ENCODE peak calls at places on chromosomes 4 and X, in seven cellular contexts. I is suprapubic skin, X is HCT116, G is prostate gland, S is spleen, Z is GM12878, H is esophagus muscularis mucosa. W is an unnamed sample.

GRCh38 chrX:50988649-50989048 is 78.1 kb downstream of the BMP15 start:
- DNase-seq in Z (no peak), H (no peak), X (no peak), G (peak), S (no peak), I (no peak), W (no peak)

GRCh38 chr4:112593438-112594133 is 43.1 kb downstream of the ZGRF1 start:
- DNase-seq in H (no peak), Z (peak), I (no peak), G (no peak), X (no peak), S (no peak), W (no peak)

GRCh38 chr4:87904627-87905026 is 70.9 kb upstream of the SPP1 start:
- DNase-seq in G (no peak), I (no peak), S (no peak), X (no peak), Z (no peak), H (no peak), W (no peak)

GRCh38 chrX:95076449-95076848 is 1402.4 kb downstream of the FAM133A start:
- DNase-seq in Z (no peak), H (no peak), I (no peak), X (no peak), G (no peak), S (no peak), W (no peak)

GRCh38 chrX:153190384-153190783 is 11.3 kb downstream of the MAGEA1 start:
- DNase-seq in S (no peak), G (no peak), X (no peak), I (no peak), Z (no peak), H (no peak), W (no peak)

GRCh38 chr4:94758141-94758699 is 465 bp downstream of the BMPR1B start:
- DNase-seq in G (peak), X (no peak), I (no peak), Z (no peak), S (peak), H (no peak), W (no peak)

GRCh38 chrX:1400049-1400448 is 8.1 kb upstream of the SLC25A6 start:
- DNase-seq in S (peak), I (no peak), H (no peak), X (no peak), Z (no peak), G (no peak), W (no peak)

GRCh38 chr4:108885211-108885610 is 122.4 kb upstream of the ETNPPL start:
- DNase-seq in I (no peak), S (no peak), X (no peak), H (no peak), G (no peak), Z (no peak), W (no peak)

GRCh38 chrX:69073721-69074120 is 91.5 kb downstream of the PJA1 start:
- DNase-seq in Z (no peak), G (no peak), S (peak), I (peak), X (no peak), H (no peak), W (no peak)

GRCh38 chr4:176034498-176034897 is 31.1 kb upstream of the WDR17 start:
- DNase-seq in G (no peak), I (no peak), X (peak), H (no peak), S (no peak), Z (no peak), W (no peak)

DNA sequence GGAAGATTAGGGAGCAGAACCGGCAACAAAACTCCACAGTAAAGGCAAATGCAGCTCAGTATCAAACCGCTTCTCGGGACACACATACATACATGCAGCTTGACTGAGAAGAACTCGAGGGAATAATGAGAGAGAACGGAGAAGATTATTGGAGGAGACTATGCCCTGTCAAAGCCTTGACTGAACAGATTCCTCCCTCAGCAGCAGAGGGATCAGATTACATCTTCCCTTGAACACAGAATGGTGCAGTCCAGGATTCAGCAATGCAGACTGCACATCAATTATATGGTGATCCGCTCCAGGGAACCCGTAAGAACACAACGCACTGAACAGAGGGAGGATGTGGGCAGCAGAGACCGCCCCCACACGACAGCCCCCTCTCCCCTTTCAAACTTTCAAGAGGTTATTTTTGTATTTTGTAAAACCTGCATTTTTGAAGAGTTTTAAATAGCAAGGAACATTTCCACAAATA is 183.2 kb downstream of the FBXW7 start:
- DNase-seq in X (peak), Z (peak), I (no peak), H (no peak), G (peak), S (peak), W (no peak)
- TF ChIP-seq POLR2AphosphoS5 in X (no peak), Z (no peak), I (peak), H (peak), G (peak), S (peak), W (peak)

GRCh38 chr4:54061067-54061466 is 3.3 kb downstream of the CHIC2 start:
- DNase-seq in Z (no peak), G (no peak), H (no peak), S (no peak), X (no peak), I (no peak), W (no peak)

GRCh38 chr4:54063224-54063623 is 1.2 kb downstream of the CHIC2 start:
- DNase-seq in S (no peak), G (no peak), H (no peak), X (no peak), Z (no peak), I (no peak), W (no peak)

GRCh38 chr4:54062392-54062791 is 2.0 kb downstream of the CHIC2 start:
- DNase-seq in I (no peak), S (no peak), H (no peak), G (no peak), X (no peak), Z (no peak), W (no peak)

GRCh38 chr4:54063737-54064316 is 578 bp downstream of the CHIC2 start:
- DNase-seq in H (no peak), Z (no peak), X (no peak), I (peak), G (peak), S (peak), W (peak)

GRCh38 chr4:54061873-54062272 is 2.5 kb downstream of the CHIC2 start:
- DNase-seq in I (no peak), H (no peak), G (no peak), Z (no peak), S (no peak), X (no peak), W (no peak)
- H3K27ac ChIP-seq in I (no peak), H (no peak), G (no peak), Z (no peak), S (peak), X (no peak), W (no peak)

DNA sequence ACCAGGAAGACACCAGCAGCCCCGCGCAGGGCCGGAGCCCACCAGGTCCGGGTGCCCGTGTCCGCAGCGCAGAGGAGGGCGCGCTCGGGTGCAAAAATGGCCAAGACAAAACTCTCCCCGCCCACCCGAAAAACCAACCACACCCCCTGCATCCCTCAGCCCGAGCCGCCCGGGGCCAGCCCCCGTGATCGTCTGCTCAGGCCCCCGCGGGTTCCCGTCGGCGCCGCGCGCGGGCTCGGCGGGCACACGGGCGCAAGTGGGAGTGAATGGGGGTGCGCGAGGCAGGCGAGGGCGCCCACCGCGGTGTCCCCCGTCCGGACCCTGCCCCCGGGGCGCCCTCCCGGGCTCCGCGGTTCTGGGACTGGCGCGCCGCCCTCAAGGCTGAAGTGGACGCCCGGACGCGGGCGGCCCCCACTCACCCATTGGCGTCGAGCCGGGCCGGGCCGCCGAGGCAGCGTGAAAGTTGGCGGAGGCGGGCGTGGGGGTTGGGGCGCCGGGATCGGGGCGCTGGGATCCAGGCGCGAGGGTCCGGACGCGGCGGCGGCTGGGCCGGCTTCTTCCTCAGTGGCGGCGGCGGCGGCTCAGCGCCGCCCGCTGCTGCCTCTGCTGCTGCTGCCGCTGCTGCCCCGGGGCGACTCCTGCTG is 390 bp downstream of the SH3KBP1 start:
- DNase-seq in X (no peak), G (no peak), Z (no peak), H (no peak), I (no peak), S (peak), W (no peak)
- TF ChIP-seq POLR2A in X (no peak), G (no peak), Z (peak), H (no peak), I (no peak), S (no peak), W (no peak)

DNA sequence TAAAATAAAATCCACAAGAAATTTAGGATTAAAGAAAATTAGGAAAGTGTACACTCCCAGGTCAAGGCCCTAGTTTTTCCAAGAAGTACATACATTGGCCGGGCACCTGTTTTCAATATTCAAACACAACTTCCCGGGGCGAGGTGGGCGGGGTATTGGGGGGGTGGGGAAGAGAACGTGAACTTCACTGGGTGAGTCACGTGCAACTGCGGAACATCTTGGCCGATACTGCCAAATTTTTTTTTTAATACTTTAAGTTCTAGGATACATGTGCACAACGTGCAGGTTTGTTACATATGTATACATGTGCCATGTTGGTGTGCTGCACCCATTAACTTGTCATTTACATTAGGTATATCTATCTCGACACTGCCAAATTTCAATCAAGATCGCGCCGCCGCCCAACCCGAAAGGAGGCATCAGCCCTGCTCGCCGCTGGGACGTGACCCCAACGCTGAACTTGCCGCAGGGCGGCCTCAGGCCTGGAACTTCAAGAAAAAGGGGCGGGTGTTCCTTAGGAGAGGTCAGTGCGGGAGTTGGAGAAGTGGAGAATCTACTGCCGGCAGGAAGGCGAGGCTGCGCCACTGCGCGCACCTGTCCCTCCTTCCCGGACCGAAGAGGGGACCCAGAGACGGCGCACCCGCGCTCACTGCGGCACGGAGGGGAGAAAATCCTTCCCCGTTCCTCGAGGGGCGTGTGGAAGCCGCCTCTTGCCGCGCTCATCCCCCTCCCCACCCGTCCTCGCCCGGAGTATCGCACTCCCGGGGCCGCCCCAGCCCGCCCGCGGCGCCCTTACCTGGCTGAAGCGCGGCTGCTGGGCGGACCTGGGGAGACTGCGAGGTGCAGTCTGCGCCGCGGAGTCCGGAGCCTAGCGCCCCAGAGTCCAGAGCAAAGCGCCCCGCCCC is at the start of gene TEC:
- DNase-seq in Z (no peak), I (peak), H (no peak), G (peak), X (peak), S (no peak), W (peak)
- TF ChIP-seq POLR2AphosphoS5 in Z (peak), I (no peak), H (no peak), G (no peak), X (peak), S (peak), W (no peak)

GRCh38 chrX:53048169-53049126 is at the start of gene GPR173:
- DNase-seq in G (no peak), Z (no peak), X (no peak), H (no peak), I (no peak), S (no peak), W (no peak)
- H3K27ac ChIP-seq in G (no peak), Z (no peak), X (peak), H (peak), I (no peak), S (no peak), W (peak)

DNA sequence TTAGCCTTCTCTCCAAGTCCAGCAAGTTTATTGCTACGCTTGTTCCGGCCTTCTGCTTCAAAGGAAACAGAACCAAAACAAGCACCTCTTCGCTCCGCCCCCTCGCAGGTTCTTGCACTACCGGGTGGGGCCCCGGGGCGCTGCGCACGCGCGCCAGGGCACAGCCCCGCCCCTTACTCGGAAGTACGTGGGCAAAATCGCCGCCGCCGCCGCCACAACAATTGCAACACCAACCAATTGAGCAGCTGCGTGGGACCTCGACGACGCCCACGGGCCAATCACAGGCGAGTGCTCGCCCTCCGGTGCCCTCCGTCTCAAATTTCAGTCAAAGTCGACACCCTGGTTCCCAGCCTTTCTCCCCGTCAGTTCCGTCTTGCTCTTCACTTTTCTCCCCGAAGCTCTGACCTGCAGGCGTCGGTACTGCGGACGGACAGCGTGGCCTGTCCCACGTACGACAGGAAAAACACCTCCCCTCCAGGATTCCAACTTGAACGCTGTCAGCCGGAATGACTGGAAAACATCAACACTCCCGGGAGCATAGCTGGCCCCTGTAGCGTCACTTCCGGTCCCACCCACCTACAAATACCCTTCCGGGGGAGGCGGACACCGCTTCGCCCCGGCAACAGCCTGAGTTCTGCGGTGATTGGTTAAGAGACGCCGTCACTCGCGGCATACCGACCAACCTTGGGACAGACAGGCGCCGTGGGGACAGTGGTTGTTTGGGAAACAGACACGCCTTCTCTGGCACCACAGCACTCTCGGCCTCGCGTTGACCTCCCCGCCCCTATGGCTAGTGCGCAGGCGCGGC is 624 bp upstream of the OTUD5 start:
- DNase-seq in G (peak), I (peak), X (peak), Z (peak), S (peak), H (peak), W (peak)
- TF ChIP-seq POLR2A in G (peak), I (peak), X (no peak), Z (peak), S (no peak), H (peak), W (peak)

GRCh38 chrX:20729421-20729820 is 462.7 kb upstream of the RPS6KA3 start:
- DNase-seq in H (no peak), G (no peak), Z (no peak), S (no peak), X (no peak), I (no peak), W (no peak)

DNA sequence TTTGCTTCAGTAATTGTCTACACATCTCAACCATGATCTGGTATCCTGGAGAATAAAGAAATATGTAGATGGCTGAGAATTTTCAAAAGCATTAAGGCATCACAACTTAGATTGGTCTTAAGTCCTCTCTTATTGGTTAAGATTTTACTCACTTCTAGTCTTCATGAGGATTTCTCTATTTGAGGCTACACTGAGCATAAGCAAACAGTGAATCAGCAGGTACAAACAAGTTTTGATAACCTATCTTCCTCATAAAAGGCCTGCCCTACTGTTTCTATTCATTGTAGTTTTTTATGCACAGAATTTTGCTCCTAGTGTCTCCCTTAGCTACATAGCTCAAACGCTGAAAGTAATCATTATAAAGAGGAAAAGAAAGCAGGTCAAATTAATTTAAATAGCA is 460.7 kb upstream of the RPS6KA3 start:
- DNase-seq in I (no peak), X (no peak), H (no peak), Z (no peak), S (no peak), G (no peak), W (no peak)
- TF ChIP-seq POLR2AphosphoS5 in I (no peak), X (no peak), H (no peak), Z (no peak), S (no peak), G (no peak), W (no peak)

GRCh38 chr4:40214038-40214437 is 17.2 kb downstream of the RHOH start:
- DNase-seq in X (no peak), S (no peak), G (no peak), Z (no peak), H (no peak), I (no peak), W (no peak)

GRCh38 chr4:40209401-40209800 is 12.6 kb downstream of the RHOH start:
- DNase-seq in X (no peak), I (no peak), S (no peak), G (no peak), H (no peak), Z (no peak), W (no peak)

GRCh38 chr4:40210776-40211175 is 13.9 kb downstream of the RHOH start:
- DNase-seq in X (no peak), S (no peak), Z (no peak), G (no peak), I (no peak), H (no peak), W (no peak)

GRCh38 chr4:40212674-40213504 is 16.1 kb downstream of the RHOH start:
- DNase-seq in X (no peak), Z (no peak), G (no peak), I (no peak), S (no peak), H (no peak), W (no peak)

DNA sequence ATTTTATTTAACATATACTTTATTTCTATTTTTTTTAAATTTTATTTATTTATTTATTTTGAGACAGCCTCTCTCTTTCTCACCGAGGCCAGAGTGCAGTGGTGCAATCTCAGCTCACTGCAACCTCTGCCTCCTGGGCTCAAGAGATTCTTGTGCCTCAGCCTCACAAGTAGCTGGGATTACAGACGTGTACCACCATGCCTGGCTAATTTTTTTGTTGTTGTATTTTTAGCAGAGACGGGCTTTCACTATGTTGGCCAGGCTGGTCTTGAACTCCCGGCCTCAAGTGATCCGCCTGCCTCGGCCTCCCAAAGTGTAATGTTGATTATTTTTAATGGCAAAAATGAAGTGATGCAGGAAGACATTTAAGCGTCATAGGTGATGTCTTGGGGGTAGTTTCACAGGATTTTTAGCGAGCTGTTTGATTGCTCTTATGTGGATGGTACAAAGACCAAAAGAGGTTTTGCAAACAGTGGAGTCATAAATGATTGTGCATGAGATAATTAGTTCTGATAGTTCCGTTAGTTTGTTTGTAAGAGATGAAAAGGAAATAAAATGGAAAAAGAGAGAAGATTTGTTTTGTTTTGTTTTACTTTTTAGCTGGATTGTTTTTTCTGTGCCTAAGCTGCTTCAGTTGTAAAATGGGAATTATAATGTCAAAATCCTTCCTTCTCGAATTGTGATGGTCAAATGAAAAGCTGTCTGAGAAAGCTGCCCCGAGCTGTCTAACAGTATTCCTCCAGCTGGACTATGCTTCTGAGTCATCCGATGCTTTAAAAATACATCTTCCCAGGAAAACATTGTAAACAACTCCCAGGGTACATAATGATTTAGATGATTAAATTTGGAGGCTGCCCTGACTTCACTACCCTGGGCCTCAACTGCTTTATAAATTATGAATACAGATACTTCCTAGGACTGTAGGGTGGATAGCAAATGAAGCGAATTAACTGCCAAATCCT is 14.7 kb downstream of the RHOH start:
- DNase-seq in H (no peak), I (no peak), G (no peak), X (no peak), Z (no peak), S (no peak), W (no peak)
- H3K27ac ChIP-seq in H (no peak), I (no peak), G (no peak), X (no peak), Z (peak), S (peak), W (no peak)

DNA sequence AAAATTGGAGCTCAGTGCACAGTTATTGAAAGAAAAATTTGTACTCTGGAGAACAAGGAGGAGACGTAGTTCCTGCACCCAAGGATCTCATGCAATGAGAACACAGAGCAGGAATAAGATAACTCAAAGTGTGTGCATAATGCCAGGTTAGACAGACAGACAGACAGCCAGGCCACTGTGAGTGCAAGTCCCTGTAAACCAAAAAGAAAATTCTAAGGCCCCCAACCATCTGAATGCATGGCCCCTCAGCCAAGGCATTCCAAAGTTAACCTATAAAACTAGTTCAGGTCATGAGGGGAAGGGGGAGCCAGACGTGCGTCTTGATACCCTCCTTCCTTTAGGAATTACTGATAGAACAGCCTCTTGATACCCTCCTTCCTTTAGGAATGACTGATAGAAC is 94.5 kb upstream of the ENPP6 start:
- DNase-seq in S (no peak), X (no peak), G (no peak), H (peak), Z (no peak), I (no peak), W (no peak)
- TF ChIP-seq POLR2A in S (no peak), X (no peak), G (no peak), H (no peak), Z (no peak), I (no peak), W (no peak)

GRCh38 chrX:73577368-73577767 is 14.4 kb downstream of the CHIC1 start:
- DNase-seq in Z (no peak), X (no peak), G (no peak), H (no peak), S (no peak), I (no peak), W (no peak)
- TF ChIP-seq POLR2AphosphoS5 in Z (no peak), X (no peak), G (no peak), H (no peak), S (no peak), I (no peak), W (no peak)

W was measured in breast epithelium.